ENCODE peak calls at places on chromosome 2, in seven cellular contexts. One of them, this sample, is unnamed.

GRCh38 chr2:143545643-143546275 is 416.5 kb downstream of the ARHGAP15 start:
- DNase-seq in CD8-positive, alpha-beta T cell: no peak
- DNase-seq in heart left ventricle: no peak
- DNase-seq in uterus: no peak
- DNase-seq in sigmoid colon: no peak
- DNase-seq in heart right ventricle: no peak
- DNase-seq in body of pancreas: no peak
- DNase-seq in this sample: no peak

GRCh38 chr2:129191530-129191929 is 787.9 kb upstream of the RAB6C start:
- DNase-seq in body of pancreas: no peak
- DNase-seq in sigmoid colon: no peak
- DNase-seq in uterus: no peak
- DNase-seq in CD8-positive, alpha-beta T cell: no peak
- DNase-seq in heart right ventricle: no peak
- DNase-seq in heart left ventricle: no peak
- DNase-seq in this sample: no peak

GRCh38 chr2:41160439-41160838 is 708.5 kb upstream of the SLC8A1 start:
- DNase-seq in uterus: no peak
- DNase-seq in sigmoid colon: no peak
- DNase-seq in heart right ventricle: no peak
- DNase-seq in heart left ventricle: no peak
- DNase-seq in body of pancreas: no peak
- DNase-seq in CD8-positive, alpha-beta T cell: no peak
- DNase-seq in this sample: no peak

GRCh38 chr2:97871096-97871780 is 124.5 kb downstream of the TMEM131 start:
- DNase-seq in heart right ventricle: no peak
- DNase-seq in uterus: no peak
- DNase-seq in heart left ventricle: no peak
- DNase-seq in body of pancreas: no peak
- DNase-seq in sigmoid colon: no peak
- DNase-seq in CD8-positive, alpha-beta T cell: no peak
- DNase-seq in this sample: no peak

GRCh38 chr2:55224761-55225261 is 7.3 kb downstream of the CLHC1 start:
- DNase-seq in uterus: no peak
- DNase-seq in sigmoid colon: no peak
- DNase-seq in heart right ventricle: peak
- DNase-seq in body of pancreas: no peak
- DNase-seq in CD8-positive, alpha-beta T cell: no peak
- DNase-seq in heart left ventricle: peak
- DNase-seq in this sample: no peak

GRCh38 chr2:68368657-68369339 is 3.7 kb downstream of the PLEK start:
- DNase-seq in sigmoid colon: no peak
- DNase-seq in heart right ventricle: no peak
- DNase-seq in body of pancreas: no peak
- DNase-seq in uterus: no peak
- DNase-seq in heart left ventricle: no peak
- DNase-seq in CD8-positive, alpha-beta T cell: no peak
- DNase-seq in this sample: no peak

GRCh38 chr2:69299772-69300516 is 87.1 kb downstream of the GFPT1 start:
- DNase-seq in heart left ventricle: peak
- DNase-seq in uterus: no peak
- DNase-seq in CD8-positive, alpha-beta T cell: no peak
- DNase-seq in sigmoid colon: no peak
- DNase-seq in body of pancreas: no peak
- DNase-seq in heart right ventricle: no peak
- DNase-seq in this sample: no peak

GRCh38 chr2:200749631-200750322 is 61.9 kb upstream of the BZW1 start:
- DNase-seq in CD8-positive, alpha-beta T cell: no peak
- DNase-seq in uterus: no peak
- DNase-seq in heart left ventricle: no peak
- DNase-seq in sigmoid colon: no peak
- DNase-seq in heart right ventricle: no peak
- DNase-seq in body of pancreas: no peak
- DNase-seq in this sample: no peak

GRCh38 chr2:187871506-187871905 is 317.3 kb upstream of the TFPI start:
- DNase-seq in heart right ventricle: no peak
- DNase-seq in sigmoid colon: no peak
- DNase-seq in body of pancreas: no peak
- DNase-seq in uterus: no peak
- DNase-seq in heart left ventricle: no peak
- DNase-seq in CD8-positive, alpha-beta T cell: no peak
- DNase-seq in this sample: no peak

GRCh38 chr2:187875836-187876235 is 321.6 kb upstream of the TFPI start:
- DNase-seq in sigmoid colon: no peak
- DNase-seq in heart right ventricle: no peak
- DNase-seq in body of pancreas: no peak
- DNase-seq in heart left ventricle: no peak
- DNase-seq in uterus: no peak
- DNase-seq in CD8-positive, alpha-beta T cell: no peak
- DNase-seq in this sample: no peak

GRCh38 chr2:187874786-187875185 is 320.6 kb upstream of the TFPI start:
- DNase-seq in heart left ventricle: no peak
- DNase-seq in sigmoid colon: no peak
- DNase-seq in body of pancreas: no peak
- DNase-seq in uterus: no peak
- DNase-seq in CD8-positive, alpha-beta T cell: no peak
- DNase-seq in heart right ventricle: no peak
- DNase-seq in this sample: no peak

GRCh38 chr2:187875271-187875670 is 321.0 kb upstream of the TFPI start:
- DNase-seq in uterus: no peak
- DNase-seq in heart left ventricle: no peak
- DNase-seq in body of pancreas: no peak
- DNase-seq in heart right ventricle: no peak
- DNase-seq in sigmoid colon: no peak
- DNase-seq in CD8-positive, alpha-beta T cell: no peak
- DNase-seq in this sample: no peak

GRCh38 chr2:187873132-187873531 is 318.9 kb upstream of the TFPI start:
- DNase-seq in heart left ventricle: no peak
- DNase-seq in body of pancreas: no peak
- DNase-seq in CD8-positive, alpha-beta T cell: no peak
- DNase-seq in sigmoid colon: no peak
- DNase-seq in heart right ventricle: no peak
- DNase-seq in uterus: no peak
- DNase-seq in this sample: no peak
- H3K27ac ChIP-seq in heart left ventricle: no peak
- H3K27ac ChIP-seq in body of pancreas: no peak
- H3K27ac ChIP-seq in CD8-positive, alpha-beta T cell: no peak
- H3K27ac ChIP-seq in sigmoid colon: no peak
- H3K27ac ChIP-seq in heart right ventricle: no peak
- H3K27ac ChIP-seq in uterus: no peak
- H3K27ac ChIP-seq in this sample: no peak

DNA sequence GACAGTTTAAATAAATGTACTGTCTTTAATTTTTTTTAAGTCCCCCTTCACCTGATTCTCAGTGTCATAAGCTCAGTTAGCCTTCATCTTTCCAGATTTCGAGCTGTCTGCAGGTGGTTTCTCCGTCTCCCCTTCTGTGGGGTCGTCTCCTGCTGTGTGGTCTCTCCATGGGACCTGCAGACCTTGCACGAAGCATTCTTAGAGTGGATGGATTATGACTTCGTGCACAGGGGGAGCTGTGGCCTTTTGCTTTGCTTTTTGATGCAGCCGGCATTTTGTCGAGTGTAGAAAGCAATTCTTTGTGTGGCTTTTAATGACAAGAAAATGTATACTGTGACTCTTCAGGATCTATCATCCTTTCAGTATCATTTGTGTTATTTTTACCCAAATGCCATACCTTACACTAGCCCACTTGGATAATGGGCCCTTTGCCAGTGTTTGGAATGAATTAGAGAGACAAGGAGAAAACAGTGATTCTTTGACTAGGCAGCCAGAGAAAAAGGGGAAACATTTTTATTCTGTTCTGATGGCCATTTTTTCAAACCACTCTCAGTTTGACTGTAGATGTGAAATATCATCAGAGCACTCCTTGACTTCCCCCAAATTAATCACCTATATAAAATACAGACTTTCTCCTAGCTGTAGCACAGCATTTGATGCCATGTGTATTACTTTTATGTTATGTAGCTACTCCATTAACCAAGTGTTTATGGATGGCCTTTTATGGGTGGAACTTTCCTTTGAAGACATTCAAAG is 54.3 kb downstream of the ITGA6 start:
- DNase-seq in body of pancreas: no peak
- DNase-seq in uterus: no peak
- DNase-seq in sigmoid colon: no peak
- DNase-seq in heart left ventricle: no peak
- DNase-seq in heart right ventricle: no peak
- DNase-seq in CD8-positive, alpha-beta T cell: no peak
- DNase-seq in this sample: no peak
- TF ChIP-seq CTCF in body of pancreas: no peak
- TF ChIP-seq CTCF in uterus: no peak
- TF ChIP-seq CTCF in sigmoid colon: no peak
- TF ChIP-seq CTCF in heart left ventricle: no peak
- TF ChIP-seq CTCF in heart right ventricle: no peak
- TF ChIP-seq CTCF in CD8-positive, alpha-beta T cell: no peak
- TF ChIP-seq CTCF in this sample: no peak

GRCh38 chr2:45993476-45993991 is 303.7 kb upstream of the EPAS1 start:
- DNase-seq in heart left ventricle: peak
- DNase-seq in body of pancreas: peak
- DNase-seq in sigmoid colon: peak
- DNase-seq in uterus: peak
- DNase-seq in heart right ventricle: no peak
- DNase-seq in CD8-positive, alpha-beta T cell: peak
- DNase-seq in this sample: no peak
- H3K4me3 ChIP-seq in heart left ventricle: no peak
- H3K4me3 ChIP-seq in body of pancreas: no peak
- H3K4me3 ChIP-seq in sigmoid colon: no peak
- H3K4me3 ChIP-seq in uterus: no peak
- H3K4me3 ChIP-seq in heart right ventricle: no peak
- H3K4me3 ChIP-seq in CD8-positive, alpha-beta T cell: no peak
- H3K4me3 ChIP-seq in this sample: no peak

GRCh38 chr2:60440761-60441160 is 112.7 kb downstream of the BCL11A start:
- DNase-seq in uterus: no peak
- DNase-seq in body of pancreas: no peak
- DNase-seq in CD8-positive, alpha-beta T cell: no peak
- DNase-seq in sigmoid colon: no peak
- DNase-seq in heart left ventricle: no peak
- DNase-seq in heart right ventricle: no peak
- DNase-seq in this sample: no peak

GRCh38 chr2:60438653-60439052 is 114.8 kb downstream of the BCL11A start:
- DNase-seq in uterus: no peak
- DNase-seq in body of pancreas: no peak
- DNase-seq in heart right ventricle: no peak
- DNase-seq in CD8-positive, alpha-beta T cell: no peak
- DNase-seq in heart left ventricle: peak
- DNase-seq in sigmoid colon: no peak
- DNase-seq in this sample: no peak

GRCh38 chr2:60441791-60442190 is 111.7 kb downstream of the BCL11A start:
- DNase-seq in heart left ventricle: no peak
- DNase-seq in sigmoid colon: no peak
- DNase-seq in body of pancreas: no peak
- DNase-seq in CD8-positive, alpha-beta T cell: no peak
- DNase-seq in uterus: no peak
- DNase-seq in heart right ventricle: no peak
- DNase-seq in this sample: no peak

GRCh38 chr2:60439219-60439974 is 114.1 kb downstream of the BCL11A start:
- DNase-seq in sigmoid colon: peak
- DNase-seq in uterus: no peak
- DNase-seq in CD8-positive, alpha-beta T cell: no peak
- DNase-seq in heart right ventricle: peak
- DNase-seq in body of pancreas: no peak
- DNase-seq in heart left ventricle: peak
- DNase-seq in this sample: no peak

DNA sequence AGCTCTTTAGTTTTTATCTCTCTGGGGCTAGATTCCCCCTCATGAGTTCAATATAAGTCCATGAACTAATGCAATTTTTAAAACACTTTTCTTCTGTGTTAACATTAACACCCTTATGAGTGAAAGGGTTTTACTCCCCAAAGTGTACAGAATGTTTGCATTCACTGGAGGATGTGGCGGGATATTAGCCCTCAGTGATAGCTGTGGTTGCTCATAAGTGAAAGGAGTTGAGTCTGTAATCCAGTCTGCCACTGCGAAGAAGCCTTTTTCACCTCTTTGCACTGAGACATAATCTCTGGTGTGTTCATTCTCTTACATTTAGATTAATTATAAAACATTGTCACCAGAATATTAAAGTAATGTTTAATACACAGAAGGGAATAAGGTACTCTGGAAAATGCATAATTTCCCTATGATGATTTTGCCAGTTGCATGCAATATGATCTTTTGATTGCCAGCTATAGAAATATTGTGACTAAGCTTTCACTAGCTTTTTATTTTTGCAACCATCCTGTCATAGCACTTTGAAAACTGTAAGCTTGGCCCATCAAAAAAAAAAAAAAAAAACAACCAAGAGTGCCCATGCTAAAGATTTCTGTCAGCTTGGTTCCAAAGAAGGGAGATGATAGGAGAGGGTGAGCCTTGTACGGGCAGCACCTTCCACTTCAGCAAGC is 113.2 kb downstream of the BCL11A start:
- DNase-seq in body of pancreas: no peak
- DNase-seq in CD8-positive, alpha-beta T cell: no peak
- DNase-seq in uterus: no peak
- DNase-seq in heart left ventricle: no peak
- DNase-seq in heart right ventricle: no peak
- DNase-seq in sigmoid colon: no peak
- DNase-seq in this sample: no peak
- H3K27ac ChIP-seq in body of pancreas: no peak
- H3K27ac ChIP-seq in CD8-positive, alpha-beta T cell: no peak
- H3K27ac ChIP-seq in uterus: no peak
- H3K27ac ChIP-seq in heart left ventricle: no peak
- H3K27ac ChIP-seq in heart right ventricle: peak
- H3K27ac ChIP-seq in sigmoid colon: no peak
- H3K27ac ChIP-seq in this sample: no peak

DNA sequence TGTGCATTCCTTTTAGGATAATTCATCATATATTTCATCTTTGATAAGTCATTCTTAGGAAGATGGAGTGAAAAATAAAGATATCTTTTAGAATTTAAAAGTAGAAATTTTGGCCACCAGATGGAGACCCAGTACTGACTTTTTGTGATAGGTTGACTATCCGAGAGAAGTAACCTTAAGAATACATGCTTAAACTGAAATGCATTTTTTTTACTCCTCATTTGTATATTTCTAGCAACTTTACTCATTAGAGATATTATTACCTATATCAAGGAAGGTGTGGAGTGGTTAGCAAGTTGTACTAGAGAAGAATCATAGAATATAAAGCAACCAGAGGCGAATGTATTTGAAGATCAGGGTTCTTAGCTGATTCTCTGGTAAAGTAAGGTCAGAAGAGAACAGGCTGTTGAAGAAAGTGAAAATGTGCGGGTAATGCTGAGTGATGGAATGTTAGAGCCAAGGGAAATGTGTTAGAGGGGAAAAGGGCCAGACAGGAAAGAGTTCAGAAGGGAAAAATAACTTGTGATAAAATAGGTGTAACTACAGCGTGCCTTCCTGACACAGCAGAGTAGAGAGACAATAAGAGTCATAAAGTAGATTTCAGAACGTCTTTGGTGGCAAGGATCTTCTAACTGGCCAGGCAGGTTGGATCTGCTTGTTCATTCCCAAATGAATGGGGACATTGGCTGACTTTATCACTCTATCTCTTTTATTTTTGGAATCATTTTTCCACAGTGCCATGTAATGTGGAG is 52.3 kb downstream of the TDRD15 start:
- DNase-seq in CD8-positive, alpha-beta T cell: no peak
- DNase-seq in heart left ventricle: no peak
- DNase-seq in body of pancreas: no peak
- DNase-seq in sigmoid colon: no peak
- DNase-seq in heart right ventricle: no peak
- DNase-seq in uterus: no peak
- DNase-seq in this sample: no peak
- TF ChIP-seq CTCF in CD8-positive, alpha-beta T cell: no peak
- TF ChIP-seq CTCF in heart left ventricle: peak
- TF ChIP-seq CTCF in body of pancreas: peak
- TF ChIP-seq CTCF in sigmoid colon: peak
- TF ChIP-seq CTCF in heart right ventricle: peak
- TF ChIP-seq CTCF in uterus: peak
- TF ChIP-seq CTCF in this sample: peak

This sample was measured in RWPE2.